ENCODE peak calls at places on chromosomes 12 and 14, in five cellular contexts. X is body of pancreas, Q is AG04450, U is left ventricle myocardium inferior, G is lower leg skin. N is an unnamed sample.

GRCh38 chr12:123942277-123942653 is 30.4 kb downstream of the CCDC92 start:
- DNase-seq in G (peak; percentile 45), Q (peak; percentile 68), U (no peak), X (no peak), N (no peak)

GRCh38 chr14:35196571-35196970 is 74.2 kb downstream of the PRORP start:
- DNase-seq in Q (no peak), X (no peak), U (no peak), G (no peak), N (no peak)

GRCh38 chr12:25052191-25053020 is 103.5 kb upstream of the BCAT1 start:
- DNase-seq in Q (no peak), U (no peak), G (no peak), X (no peak), N (peak; percentile 70)

GRCh38 chr12:60072911-60073310 is 477.1 kb downstream of the SLC16A7 start:
- DNase-seq in Q (no peak), U (no peak), G (no peak), X (no peak), N (no peak)

GRCh38 chr12:132276066-132276719 is 53.2 kb downstream of the GALNT9 start:
- DNase-seq in G (no peak), Q (no peak), U (no peak), X (no peak), N (no peak)

GRCh38 chr14:49586673-49587460 is 687 bp upstream of the RPS29 start:
- DNase-seq in U (no peak), X (no peak), G (peak; percentile 86), Q (no peak), N (peak; percentile 39)

GRCh38 chr12:46983959-46984833 is 95.2 kb upstream of the PCED1B start:
- DNase-seq in Q (peak; percentile 29), U (no peak), X (no peak), G (no peak), N (no peak)

GRCh38 chr14:100193417-100194357 is 34.2 kb upstream of the DEGS2 start:
- DNase-seq in Q (no peak), U (no peak), G (no peak), X (peak; percentile 31), N (peak; percentile 21)

GRCh38 chr12:162467-163307 is 51.3 kb downstream of the SLC6A12 start:
- DNase-seq in G (no peak), Q (no peak), U (no peak), X (no peak), N (no peak)

GRCh38 chr14:74219806-74220205 is 19.4 kb upstream of the VSX2 start:
- DNase-seq in X (no peak), Q (no peak), U (no peak), G (no peak), N (no peak)

GRCh38 chr12:3213171-3213570 is 136.0 kb downstream of the TSPAN9 start:
- DNase-seq in Q (no peak), G (no peak), X (no peak), U (peak; percentile 66), N (no peak)

GRCh38 chr12:28176295-28176694 is 14.0 kb upstream of the CCDC91 start:
- DNase-seq in X (no peak), G (no peak), Q (no peak), U (no peak), N (no peak)

GRCh38 chr12:67394600-67394999 is 125.4 kb downstream of the CAND1 start:
- DNase-seq in X (peak; percentile 53), Q (peak; percentile 18), G (no peak), U (peak; percentile 45), N (no peak)

GRCh38 chr12:64528616-64529015 is 76.7 kb downstream of the TBK1 start:
- DNase-seq in G (no peak), X (no peak), U (no peak), Q (no peak), N (no peak)

GRCh38 chr12:27277846-27278260 is 33.8 kb downstream of the STK38L start:
- DNase-seq in Q (peak; percentile 76), G (no peak), U (no peak), X (no peak), N (no peak)

GRCh38 chr12:12357697-12358476 is 1.0 kb downstream of the BORCS5 start:
- DNase-seq in G (no peak), X (no peak), Q (no peak), U (no peak), N (no peak)

GRCh38 chr12:72738811-72739210 is 466.6 kb downstream of the TRHDE start:
- DNase-seq in Q (no peak), X (no peak), G (no peak), U (no peak), N (no peak)

GRCh38 chr14:36094963-36095362 is 81.6 kb downstream of the PTCSC3 start:
- DNase-seq in U (no peak), Q (no peak), G (no peak), X (no peak), N (no peak)

GRCh38 chr12:31257784-31258183 is 68.2 kb downstream of the SINHCAF start:
- DNase-seq in X (no peak), U (no peak), Q (no peak), G (no peak), N (no peak)

GRCh38 chr12:50218386-50218785 is 51.2 kb upstream of the CERS5 start:
- DNase-seq in Q (no peak), G (no peak), X (no peak), U (no peak), N (no peak)
- TF ChIP-seq CTCF in Q (no peak), G (no peak), X (no peak), U (no peak), N (no peak)

GRCh38 chr12:5343711-5344110 is 88.2 kb upstream of the NTF3 start:
- DNase-seq in U (no peak), G (no peak), X (no peak), Q (no peak), N (no peak)

GRCh38 chr12:5348491-5348890 is 83.4 kb upstream of the NTF3 start:
- DNase-seq in G (no peak), X (no peak), U (no peak), Q (no peak), N (no peak)

GRCh38 chr12:5344131-5344530 is 87.8 kb upstream of the NTF3 start:
- DNase-seq in U (no peak), X (no peak), G (no peak), Q (no peak), N (no peak)

GRCh38 chr12:5348057-5348456 is 83.9 kb upstream of the NTF3 start:
- DNase-seq in U (no peak), Q (no peak), G (no peak), X (no peak), N (no peak)

GRCh38 chr12:5345534-5345933 is 86.4 kb upstream of the NTF3 start:
- DNase-seq in Q (no peak), X (no peak), G (no peak), U (no peak), N (no peak)
- TF ChIP-seq CTCF in Q (no peak), X (no peak), G (no peak), U (no peak), N (no peak)

GRCh38 chr14:95915326-95915725 is 38.7 kb downstream of the TUNAR start:
- DNase-seq in X (no peak), G (no peak), Q (no peak), U (no peak), N (no peak)
- TF ChIP-seq CTCF in X (no peak), G (no peak), Q (no peak), U (no peak), N (no peak)

GRCh38 chr14:92384461-92385133 is 61.6 kb downstream of the SLC24A4 start:
- DNase-seq in X (no peak), G (no peak), U (no peak), Q (no peak), N (no peak)

GRCh38 chr14:92380131-92380530 is 57.2 kb downstream of the SLC24A4 start:
- DNase-seq in Q (no peak), U (no peak), G (no peak), X (no peak), N (no peak)

GRCh38 chr14:92385561-92385960 is 62.6 kb downstream of the SLC24A4 start:
- DNase-seq in G (no peak), Q (no peak), U (no peak), X (no peak), N (no peak)

GRCh38 chr14:92380582-92380981 is 57.6 kb downstream of the SLC24A4 start:
- DNase-seq in G (no peak), Q (no peak), U (no peak), X (no peak), N (no peak)

DNA sequence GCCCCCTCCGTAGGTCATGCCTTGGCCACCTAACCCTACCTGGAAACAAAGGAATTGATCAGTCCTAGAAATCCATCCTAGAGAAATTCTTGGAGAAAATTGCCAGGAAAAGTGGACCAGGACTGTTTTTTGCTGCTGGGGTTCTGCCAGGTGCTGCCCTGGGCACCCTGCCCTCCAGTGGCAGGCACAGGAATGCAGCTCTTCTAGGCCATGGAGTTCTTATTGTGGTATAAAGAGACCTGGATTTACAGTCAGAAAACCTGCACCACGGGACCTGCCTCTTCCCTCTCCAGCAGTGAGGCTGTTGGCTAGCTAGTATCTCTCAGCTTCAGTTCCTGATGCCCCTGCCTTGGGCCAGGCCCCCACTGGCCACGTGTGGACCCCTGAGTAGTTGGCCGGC is 59.7 kb downstream of the SLC24A4 start:
- DNase-seq in U (no peak), G (no peak), Q (no peak), X (no peak), N (no peak)
- TF ChIP-seq CTCF in U (peak; percentile 61), G (no peak), Q (no peak), X (no peak), N (no peak)

GRCh38 chr12:2051700-2052625 is 824 bp upstream of the CACNA1C start:
- DNase-seq in X (no peak), G (no peak), Q (no peak), U (no peak), N (no peak)
- TF ChIP-seq CTCF in X (no peak), G (no peak), Q (no peak), U (no peak), N (no peak)

DNA sequence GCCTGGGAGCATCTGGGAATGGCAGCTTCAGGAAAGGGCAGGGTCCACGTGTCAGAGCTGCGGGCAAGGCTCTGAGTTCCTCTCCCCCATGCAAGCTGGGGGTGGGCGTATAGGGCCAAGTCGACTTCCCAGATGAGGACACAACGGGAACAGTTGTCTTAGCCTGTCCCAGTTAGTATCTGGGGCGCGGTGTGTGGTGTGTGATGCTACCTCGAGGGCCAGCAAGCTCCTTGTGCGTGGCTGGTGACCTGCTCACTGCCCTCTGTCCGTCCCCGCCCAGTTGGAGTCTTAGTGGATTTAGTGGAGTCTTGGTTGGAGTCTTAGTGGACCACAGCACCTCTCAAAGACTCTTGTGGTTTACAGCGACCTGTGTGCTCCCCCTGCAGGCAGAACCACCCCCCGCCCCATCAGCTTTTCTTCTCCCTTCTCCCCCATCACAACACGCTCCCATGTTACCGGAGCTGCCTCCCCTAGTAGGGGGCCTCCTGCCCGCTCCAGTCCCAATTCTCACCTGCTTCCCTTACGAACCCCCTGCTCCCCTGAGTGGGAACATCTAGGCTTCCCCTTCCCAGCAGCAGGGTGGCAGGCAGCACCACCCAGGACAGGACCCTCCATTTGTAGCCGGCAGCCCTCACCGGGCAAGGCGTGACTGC is 8.7 kb downstream of the ASPG start:
- DNase-seq in U (no peak), Q (no peak), X (no peak), G (no peak), N (no peak)
- TF ChIP-seq CTCF in U (no peak), Q (no peak), X (no peak), G (no peak), N (no peak)

GRCh38 chr12:53603196-53603595 is 23.0 kb downstream of the ATF7 start:
- DNase-seq in U (no peak), G (no peak), Q (no peak), X (no peak), N (no peak)
- TF ChIP-seq CTCF in U (no peak), G (no peak), Q (no peak), X (no peak), N (no peak)

GRCh38 chr14:59507063-59507751 is 22.9 kb downstream of the JKAMP start:
- DNase-seq in U (peak; percentile 24), X (peak; percentile 60), Q (peak; percentile 26), G (peak; percentile 82), N (no peak)
- TF ChIP-seq CTCF in U (peak; percentile 77), X (peak; percentile 70), Q (peak; percentile 99), G (no peak), N (peak; percentile 65)